ENCODE peak calls at places on chromosomes 5 and 9, in four cellular contexts. F is effector CD4-positive, alpha-beta T cell; J is foreskin fibroblast; M is RWPE1. R is an unnamed sample.

GRCh38 chr9:114299286-114300152 is 23.4 kb upstream of the ORM1 start:
- DNase-seq in F (no peak), M (no peak), J (no peak), R (no peak)

GRCh38 chr9:107733530-107733907 is 243.9 kb upstream of the KLF4 start:
- DNase-seq in F (no peak), M (no peak), J (peak), R (no peak)

GRCh38 chr9:21549251-21549765 is 67.2 kb upstream of the IFNE start:
- DNase-seq in J (peak), M (peak), F (no peak), R (no peak)

GRCh38 chr5:157216395-157217142 is 35.9 kb downstream of the ITK start:
- DNase-seq in F (no peak), J (no peak), M (no peak), R (no peak)

GRCh38 chr5:148998174-148998797 is 64.6 kb downstream of the SH3TC2 start:
- DNase-seq in F (no peak), J (no peak), M (peak), R (peak)

GRCh38 chr5:139657363-139658321 is 9.5 kb downstream of the CXXC5 start:
- DNase-seq in F (no peak), M (no peak), J (no peak), R (no peak)

GRCh38 chr9:131739192-131739961 is 499 bp downstream of the RAPGEF1 start:
- DNase-seq in J (no peak), F (no peak), M (peak), R (no peak)

GRCh38 chr5:167870055-167870454 is 421.4 kb upstream of the WWC1 start:
- DNase-seq in M (no peak), J (no peak), F (no peak), R (no peak)

GRCh38 chr9:100294806-100295205 is 57.9 kb downstream of the TEX10 start:
- DNase-seq in M (no peak), J (no peak), F (no peak), R (no peak)

GRCh38 chr5:175478384-175479124 is at the start of gene SFXN1:
- DNase-seq in M (peak), J (peak), F (peak), R (peak)

GRCh38 chr9:2024888-2025781 is 10.0 kb downstream of the SMARCA2 start:
- DNase-seq in J (no peak), M (no peak), F (no peak), R (no peak)

GRCh38 chr5:30194595-30194994 is 998.9 kb upstream of the CDH6 start:
- DNase-seq in F (no peak), J (no peak), M (no peak), R (no peak)

GRCh38 chr9:72826954-72827953 is 125.6 kb downstream of the ALDH1A1 start:
- DNase-seq in M (no peak), J (no peak), F (no peak), R (no peak)

GRCh38 chr9:131603199-131603598 is 57.9 kb downstream of the PRRT1B start:
- DNase-seq in J (no peak), F (no peak), M (no peak), R (no peak)

R was measured in T-helper 1 cell.